ENCODE peak calls at places on chromosomes 1 and 21, in five cellular contexts. G is kidney glomerular epithelial cell, C is HCEC 1CT, D is activated T-cell treated with anti-CD3 and anti-CD28 coated beads for 1 hour, O is A549. E is an unnamed sample.

GRCh38 chr1:151892190-151892589 is 17.1 kb downstream of the THEM4 start:
- DNase-seq in G (no peak), O (no peak), C (peak), D (no peak), E (no peak)

GRCh38 chr21:41766051-41766882 is 585 bp downstream of the RIPK4 start:
- DNase-seq in C (no peak), G (peak), O (no peak), D (no peak), E (no peak)

GRCh38 chr1:162218546-162218945 is 149.1 kb downstream of the NOS1AP start:
- DNase-seq in G (no peak), D (no peak), C (no peak), O (no peak), E (no peak)

GRCh38 chr21:39564200-39564599 is 48.5 kb upstream of the B3GALT5 start:
- DNase-seq in C (no peak), O (no peak), D (no peak), G (no peak), E (no peak)

GRCh38 chr1:46517010-46517600 is 27.5 kb downstream of the DMBX1 start:
- DNase-seq in D (no peak), O (peak), C (no peak), G (peak), E (no peak)

GRCh38 chr1:100433563-100433962 is 81.3 kb downstream of the CDC14A start:
- DNase-seq in O (no peak), D (no peak), G (no peak), C (no peak), E (no peak)

GRCh38 chr1:17878837-17879236 is 123.7 kb downstream of the ACTL8 start:
- DNase-seq in O (no peak), G (peak), D (no peak), C (peak), E (no peak)

GRCh38 chr21:44292812-44293195 is 7.0 kb upstream of the PFKL start:
- DNase-seq in G (no peak), D (no peak), C (no peak), O (no peak), E (no peak)

GRCh38 chr1:36990928-36991327 is 43.4 kb downstream of the GRIK3 start:
- DNase-seq in O (no peak), D (no peak), G (no peak), C (no peak), E (no peak)

GRCh38 chr1:32767641-32768040 is 49.5 kb downstream of the YARS1 start:
- DNase-seq in O (peak), D (no peak), G (no peak), C (no peak), E (no peak)

GRCh38 chr1:2121071-2121691 is 71.0 kb downstream of the PRKCZ start:
- DNase-seq in O (no peak), G (no peak), D (no peak), C (no peak), E (no peak)

GRCh38 chr1:11847667-11848445 is at the start of gene NPPA:
- DNase-seq in D (no peak), O (no peak), G (no peak), C (no peak), E (no peak)

GRCh38 chr1:43444827-43445225 is 8.9 kb downstream of the HYI start:
- DNase-seq in D (no peak), G (no peak), O (no peak), C (no peak), E (no peak)

GRCh38 chr1:30670195-30671060 is 53.0 kb downstream of the MATN1 start:
- DNase-seq in G (no peak), C (peak), O (no peak), D (no peak), E (no peak)

GRCh38 chr1:18752409-18752808 is 107.1 kb downstream of the TAS1R2 start:
- DNase-seq in G (no peak), D (no peak), O (no peak), C (no peak), E (no peak)

GRCh38 chr1:197814306-197814705 is 39.0 kb upstream of the DENND1B start:
- DNase-seq in C (no peak), D (no peak), G (no peak), O (no peak), E (no peak)

GRCh38 chr1:19861034-19861433 is 21.2 kb upstream of the OTUD3 start:
- DNase-seq in C (peak), O (no peak), G (no peak), D (no peak), E (no peak)

GRCh38 chr21:46618738-46619369 is 14.0 kb upstream of the S100B start:
- DNase-seq in G (no peak), D (no peak), C (peak), O (no peak), E (no peak)

GRCh38 chr1:117587479-117588356 is 18.1 kb upstream of the TENT5C start:
- DNase-seq in G (no peak), D (no peak), O (no peak), C (no peak), E (no peak)

GRCh38 chr1:158007949-158008386 is 14.5 kb downstream of the KIRREL1 start:
- DNase-seq in D (no peak), C (no peak), O (no peak), G (no peak), E (no peak)

GRCh38 chr1:1087351-1088035 is 13.4 kb upstream of the RNF223 start:
- DNase-seq in G (no peak), D (no peak), O (no peak), C (no peak), E (no peak)

GRCh38 chr1:191145834-191146233 is 668.2 kb upstream of the BRINP3 start:
- DNase-seq in G (no peak), O (no peak), D (no peak), C (no peak), E (no peak)

GRCh38 chr1:33363470-33363861 is 42.6 kb upstream of the A3GALT2 start:
- DNase-seq in G (no peak), C (no peak), O (no peak), D (no peak), E (no peak)

E was measured in kidney epithelial cell.